ENCODE peak calls at places on chromosomes 16 and 17, in four cellular contexts. U is foreskin keratinocyte; E is CD4-positive, alpha-beta T cell; F is heart right ventricle. I is an unnamed sample.

GRCh38 chr16:81730090-81731051 is 48.7 kb upstream of the PLCG2 start:
- DNase-seq in U (peak; percentile 59), E (peak; percentile 39), F (peak; percentile 91), I (peak; percentile 74)

GRCh38 chr17:81534157-81535006 is 6.2 kb downstream of the FSCN2 start:
- DNase-seq in U (no peak), E (no peak), F (no peak), I (no peak)

GRCh38 chr17:47243737-47244598 is 9.7 kb upstream of the ITGB3 start:
- DNase-seq in U (no peak), E (no peak), F (no peak), I (no peak)

GRCh38 chr17:34367486-34368270 is 4.6 kb upstream of the CCL1 start:
- DNase-seq in U (no peak), E (no peak), F (no peak), I (no peak)

GRCh38 chr17:2157081-2157480 is 102.2 kb downstream of the HIC1 start:
- DNase-seq in U (no peak), E (no peak), F (no peak), I (no peak)

GRCh38 chr16:23785842-23786241 is 31.0 kb downstream of the CHP2 start:
- DNase-seq in U (no peak), E (no peak), F (no peak), I (no peak)

GRCh38 chr17:10613775-10614513 is 43.2 kb downstream of the MYH3 start:
- DNase-seq in U (no peak), E (no peak), F (no peak), I (peak; percentile 27)

GRCh38 chr17:67054608-67055007 is 10.3 kb downstream of the CACNG1 start:
- DNase-seq in U (peak; percentile 2), E (no peak), F (no peak), I (no peak)

GRCh38 chr17:32123782-32124181 is 18.5 kb upstream of the RHOT1 start:
- DNase-seq in U (no peak), E (no peak), F (no peak), I (no peak)

GRCh38 chr17:37255434-37255833 is 120.4 kb upstream of the C17orf78 start:
- DNase-seq in U (no peak), E (no peak), F (no peak), I (no peak)

GRCh38 chr17:7262192-7263070 is at the start of gene CLDN7:
- DNase-seq in U (no peak), E (no peak), F (no peak), I (peak; percentile 95)

GRCh38 chr17:81731271-81731670 is 19.2 kb downstream of the SLC25A10 start:
- DNase-seq in U (peak; percentile 53), E (no peak), F (no peak), I (no peak)

GRCh38 chr17:29376667-29377268 is 13.4 kb upstream of the TAOK1 start:
- DNase-seq in U (peak; percentile 46), E (no peak), F (peak; percentile 6), I (peak; percentile 21)

GRCh38 chr16:8493885-8494487 is 96.3 kb downstream of the TMEM114 start:
- DNase-seq in U (no peak), E (no peak), F (no peak), I (no peak)

GRCh38 chr16:30846649-30847402 is 47.1 kb downstream of the BCL7C start:
- DNase-seq in U (no peak), E (no peak), F (peak; percentile 22), I (no peak)

GRCh38 chr17:75010683-75011406 is 1.6 kb upstream of the MRPL58 start:
- DNase-seq in U (peak; percentile 73), E (no peak), F (peak; percentile 81), I (peak; percentile 44)

GRCh38 chr17:681738-682137 is 32.9 kb downstream of the VPS53 start:
- DNase-seq in U (no peak), E (no peak), F (no peak), I (no peak)

GRCh38 chr16:31072540-31073072 is 1.4 kb downstream of the ZNF668 start:
- DNase-seq in U (peak; percentile 25), E (no peak), F (no peak), I (peak; percentile 33)

GRCh38 chr16:75064403-75065148 is 52.0 kb downstream of the LDHD start:
- DNase-seq in U (no peak), E (no peak), F (no peak), I (no peak)

GRCh38 chr16:22006636-22007035 is 1.3 kb upstream of the MOSMO start:
- DNase-seq in U (no peak), E (no peak), F (no peak), I (no peak)

GRCh38 chr17:62780951-62781350 is 27.2 kb downstream of the MARCHF10 start:
- DNase-seq in U (peak; percentile 32), E (no peak), F (no peak), I (no peak)

GRCh38 chr16:48540222-48540900 is 69.6 kb downstream of the N4BP1 start:
- DNase-seq in U (no peak), E (no peak), F (no peak), I (no peak)

GRCh38 chr17:17822189-17822978 is 14.4 kb downstream of the SREBF1 start:
- DNase-seq in U (no peak), E (no peak), F (peak; percentile 61), I (no peak)

GRCh38 chr17:27810902-27811557 is 10.7 kb upstream of the NOS2 start:
- DNase-seq in U (peak; percentile 22), E (no peak), F (no peak), I (no peak)

GRCh38 chr16:4696172-4696904 is 3.0 kb downstream of the NUDT16L1 start:
- DNase-seq in U (no peak), E (no peak), F (no peak), I (no peak)

GRCh38 chr16:66878067-66878466 is 2.2 kb upstream of the PDP2 start:
- DNase-seq in U (no peak), E (no peak), F (no peak), I (no peak)

GRCh38 chr17:10266477-10266876 is 68.1 kb upstream of the GAS7 start:
- DNase-seq in U (no peak), E (no peak), F (no peak), I (no peak)

GRCh38 chr17:67194134-67194533 is 50.9 kb downstream of the HELZ start:
- DNase-seq in U (no peak), E (no peak), F (no peak), I (no peak)

GRCh38 chr17:33192961-33193911 is 99.9 kb downstream of the ASIC2 start:
- DNase-seq in U (no peak), E (no peak), F (no peak), I (no peak)

GRCh38 chr17:17018021-17018441 is 24.2 kb upstream of the MPRIP start:
- DNase-seq in U (no peak), E (no peak), F (no peak), I (no peak)

GRCh38 chr17:81044764-81045589 is 10.0 kb downstream of the BAIAP2 start:
- DNase-seq in U (no peak), E (no peak), F (peak; percentile 91), I (no peak)

DNA sequence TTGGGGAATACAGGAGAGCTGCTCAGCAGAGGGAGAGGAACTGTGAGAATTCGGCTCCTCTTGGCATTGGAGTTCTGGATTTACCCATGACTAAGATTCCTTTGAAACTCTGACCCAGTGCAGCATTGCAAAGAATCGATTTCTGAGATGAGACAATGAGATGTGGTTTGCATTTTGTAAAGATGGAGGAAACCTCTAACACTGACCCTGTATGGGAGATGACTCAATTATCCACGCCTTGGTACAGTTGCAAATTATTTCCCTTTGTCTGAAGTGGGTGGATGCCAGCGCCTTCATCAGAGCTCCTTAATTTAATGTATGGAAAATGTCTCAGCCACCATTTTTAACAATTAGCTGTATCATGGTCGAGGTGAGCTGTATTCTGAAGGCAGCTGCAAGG is 53.4 kb downstream of the NUP93 start:
- DNase-seq in U (no peak), E (no peak), F (no peak), I (no peak)
- TF ChIP-seq CTCF in U (no peak), E (no peak), F (no peak), I (no peak)

DNA sequence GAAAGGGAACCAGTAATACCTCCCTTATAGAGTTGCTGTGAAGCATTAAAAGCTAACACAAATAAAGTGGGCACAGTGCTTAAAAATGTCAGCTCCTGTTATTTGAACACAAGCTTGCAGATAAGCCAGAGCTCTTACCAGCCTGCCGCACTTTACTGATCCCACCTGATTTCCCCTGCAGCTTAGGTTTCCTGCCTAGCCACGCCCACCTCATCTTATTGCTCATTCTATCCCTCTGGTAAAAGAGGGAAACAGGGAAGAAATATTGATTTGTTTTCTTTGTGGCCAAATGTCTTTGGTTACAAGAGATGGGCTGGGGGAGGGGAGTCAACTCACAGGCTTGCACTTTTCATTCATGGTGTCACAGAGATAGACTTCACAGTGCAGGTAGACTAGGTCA is 9.6 kb upstream of the GP2 start:
- DNase-seq in U (no peak), E (no peak), F (no peak), I (no peak)
- H3K27ac ChIP-seq in U (no peak overlapping the region), E (no peak overlapping the region), F (no peak overlapping the region), I (no peak overlapping the region)

GRCh38 chr17:61425682-61426481 is 26.2 kb downstream of the TBX2 start:
- DNase-seq in U (no peak), E (no peak), F (no peak), I (no peak)
- TF ChIP-seq CTCF in U (peak; percentile 41), E (no peak), F (no peak), I (no peak)

GRCh38 chr17:42706732-42707131 is 24.4 kb downstream of the CNTNAP1 start:
- DNase-seq in U (no peak), E (no peak), F (no peak), I (no peak)
- H3K27ac ChIP-seq in U (no peak overlapping the region), E (no peak overlapping the region), F (no peak overlapping the region), I (no peak overlapping the region)

GRCh38 chr17:55794681-55795080 is 43.8 kb downstream of the PCTP start:
- DNase-seq in U (no peak), E (no peak), F (no peak), I (no peak)
- TF ChIP-seq CTCF in U (no peak), E (no peak), F (no peak), I (no peak)

DNA sequence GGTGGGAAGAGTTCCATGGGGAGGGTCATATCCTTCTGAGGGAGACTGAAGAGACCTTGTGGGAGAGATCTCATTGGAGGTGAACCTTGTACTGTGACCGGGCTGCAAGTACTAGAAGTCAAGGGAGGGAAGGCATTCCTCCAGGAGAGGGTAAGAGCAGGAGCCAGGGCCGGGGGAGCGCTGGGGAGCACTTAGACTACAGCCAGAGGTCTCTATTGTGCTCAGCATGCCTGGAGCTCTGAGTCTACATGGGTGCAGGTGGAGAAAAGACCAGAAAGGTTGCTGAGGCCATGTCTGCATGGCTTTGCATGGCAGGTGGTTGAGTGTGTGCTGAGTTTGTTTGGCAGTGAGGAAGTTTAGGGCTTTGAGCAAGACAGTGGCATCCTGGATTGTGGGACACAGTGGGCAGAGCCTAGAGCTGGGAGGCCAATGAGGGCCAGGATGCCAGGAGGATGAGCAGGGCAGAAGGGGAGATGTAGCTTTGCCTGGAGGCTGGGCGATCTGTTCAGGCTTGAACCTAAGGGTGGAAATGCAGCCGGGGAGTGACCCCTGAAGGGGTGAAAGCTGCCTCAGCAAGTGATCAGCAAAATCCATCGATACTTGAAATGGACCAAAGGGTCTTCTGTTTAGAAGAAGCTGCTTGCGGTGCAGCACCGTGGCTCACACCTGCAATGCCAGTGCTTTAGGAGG is 317.4 kb upstream of the TNRC6C start:
- DNase-seq in U (no peak), E (no peak), F (no peak), I (no peak)
- H3K27ac ChIP-seq in U (no peak overlapping the region), E (no peak overlapping the region), F (no peak overlapping the region), I (no peak overlapping the region)

GRCh38 chr16:1466054-1466453 is 8.8 kb downstream of the CLCN7 start:
- DNase-seq in U (no peak), E (no peak), F (no peak), I (no peak)
- TF ChIP-seq CTCF in U (no peak), E (no peak), F (no peak), I (no peak)

GRCh38 chr17:78870621-78871020 is 30.0 kb upstream of the USP36 start:
- DNase-seq in U (no peak), E (no peak), F (no peak), I (no peak)
- H3K27ac ChIP-seq in U (no peak overlapping the region), E (no peak overlapping the region), F (no peak overlapping the region), I (peak overlapping the region; percentile 10)